ENCODE peak calls at places on chromosomes 7 and 10, in six cellular contexts. B is colonic mucosa, P is left ventricle myocardium inferior, H is transverse colon, Z is PC-3, K is neuronal stem cell. M is an unnamed sample.

GRCh38 chr10:5606321-5606720 is 60.1 kb downstream of the ASB13 start:
- DNase-seq in Z (no peak), H (no peak), B (no peak), P (no peak), K (no peak), M (no peak)

GRCh38 chr10:109892885-109893284 is 30.4 kb downstream of the XPNPEP1 start:
- DNase-seq in Z (no peak), B (no peak), H (no peak), P (no peak), K (peak; percentile 36), M (no peak)

GRCh38 chr10:110494532-110494931 is 3.2 kb upstream of the DUSP5 start:
- DNase-seq in H (no peak), B (no peak), P (no peak), K (no peak), Z (no peak), M (no peak)

GRCh38 chr10:13346912-13347234 is 1.2 kb downstream of the SEPHS1 start:
- DNase-seq in K (no peak), Z (no peak), P (no peak), H (no peak), B (peak; percentile 28), M (peak; percentile 66)

GRCh38 chr10:5876181-5876768 is 13.4 kb downstream of the ANKRD16 start:
- DNase-seq in H (no peak), Z (no peak), B (no peak), K (no peak), P (no peak), M (no peak)

GRCh38 chr10:78471326-78471722 is 437.7 kb downstream of the RPS24 start:
- DNase-seq in H (no peak), B (peak; percentile 11), P (no peak), Z (no peak), K (no peak), M (no peak)

GRCh38 chr10:25064401-25064800 is 48.0 kb downstream of the THNSL1 start:
- DNase-seq in P (no peak), K (no peak), B (peak; percentile 6), Z (no peak), H (no peak), M (no peak)

GRCh38 chr7:119724041-119724792 is 548.8 kb upstream of the KCND2 start:
- DNase-seq in H (no peak), Z (no peak), B (no peak), K (no peak), P (no peak), M (no peak)

GRCh38 chr7:36852017-36852416 is 127.7 kb upstream of the AOAH start:
- DNase-seq in Z (no peak), B (no peak), K (no peak), P (no peak), H (no peak), M (no peak)

GRCh38 chr7:7207876-7208275 is 25.5 kb downstream of the C1GALT1 start:
- DNase-seq in H (no peak), K (no peak), P (no peak), B (no peak), Z (peak; percentile 33), M (no peak)

DNA sequence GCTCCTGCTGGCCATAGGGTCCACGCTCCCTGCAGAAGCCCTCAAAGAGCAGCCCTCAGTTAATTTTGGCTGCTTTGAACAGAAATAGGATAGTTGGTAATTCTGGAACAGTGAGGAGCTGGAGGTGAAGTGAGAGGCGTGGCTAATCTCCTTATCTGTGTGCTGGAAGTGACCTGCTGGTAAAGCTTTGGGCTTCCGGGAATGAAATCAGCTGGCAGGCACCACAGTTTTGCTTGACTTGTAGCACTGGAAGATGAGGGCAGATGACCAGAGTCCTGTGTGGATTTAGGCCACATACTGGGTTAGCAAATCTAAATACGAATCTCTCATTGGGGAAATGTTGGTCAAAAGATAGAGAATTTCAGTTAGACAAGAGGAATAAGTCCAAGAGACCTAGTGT is 10.2 kb downstream of the ATP6V0E2 start:
- DNase-seq in H (no peak), Z (no peak), P (no peak), K (no peak), B (peak; percentile 33), M (no peak)
- H3K4me3 ChIP-seq in H (no peak overlapping the region), Z (no peak overlapping the region), P (peak overlapping the region; percentile 17), K (no peak overlapping the region), B (no peak overlapping the region), M (no peak overlapping the region)

GRCh38 chr10:873020-873419 is 58.5 kb downstream of the LARP4B start:
- DNase-seq in B (no peak), Z (no peak), K (no peak), P (peak; percentile 29), H (no peak), M (no peak)

GRCh38 chr10:878895-879294 is 52.6 kb downstream of the LARP4B start:
- DNase-seq in Z (no peak), K (no peak), B (no peak), H (no peak), P (no peak), M (no peak)

GRCh38 chr10:871951-872403 is 59.5 kb downstream of the LARP4B start:
- DNase-seq in B (no peak), H (no peak), P (no peak), Z (no peak), K (no peak), M (no peak)

GRCh38 chr10:878333-878753 is 53.2 kb downstream of the LARP4B start:
- DNase-seq in H (no peak), Z (no peak), B (no peak), K (no peak), P (no peak), M (no peak)

DNA sequence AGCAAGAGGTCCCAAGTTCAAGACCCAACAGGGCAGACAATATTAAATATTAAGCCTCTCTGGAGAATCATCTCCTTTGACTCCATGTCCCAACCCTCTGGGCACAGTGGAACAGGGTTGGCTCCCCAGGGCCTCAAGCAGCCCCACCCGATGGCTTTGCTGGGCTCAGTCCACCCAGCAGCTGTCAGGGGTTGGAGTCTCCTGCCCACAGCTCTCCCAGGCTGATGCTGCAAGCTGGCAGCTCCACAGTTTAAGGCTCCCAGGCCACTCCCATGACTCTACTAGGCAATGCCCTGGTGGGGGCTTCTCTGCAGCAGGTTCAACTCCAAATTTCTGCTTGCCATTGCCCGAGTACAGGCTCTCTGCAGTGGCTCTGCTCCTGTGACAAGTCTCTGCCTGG is 55.1 kb downstream of the LARP4B start:
- DNase-seq in H (no peak), P (no peak), Z (no peak), K (no peak), B (no peak), M (no peak)
- H3K36me3 ChIP-seq in H (no peaks in the 10 kb centered on the region), P (peaks cover 34% of the 10 kb centered on the region), Z (no peaks in the 10 kb centered on the region), K (peaks cover 96% of the 10 kb centered on the region), B (no peaks in the 10 kb centered on the region), M (peaks cover 16% of the 10 kb centered on the region)

GRCh38 chr10:118256209-118256608 is 85.9 kb downstream of the FAM204A start:
- DNase-seq in K (no peak), P (no peak), H (no peak), B (no peak), Z (no peak), M (no peak)
- H3K27me3 ChIP-seq in K (no peaks in the 10 kb centered on the region), P (peaks cover 100% of the 10 kb centered on the region), H (peaks cover 6% of the 10 kb centered on the region), B (no peaks in the 10 kb centered on the region), Z (peaks cover 88% of the 10 kb centered on the region), M (peaks cover 16% of the 10 kb centered on the region)

GRCh38 chr7:43071604-43072003 is 40.8 kb upstream of the HECW1 start:
- DNase-seq in Z (peak; percentile 25), K (peak; percentile 54), P (no peak), H (no peak), B (no peak), M (peak; percentile 30)
- H3K4me3 ChIP-seq in Z (no peak overlapping the region), K (no peak overlapping the region), P (no peak overlapping the region), H (no peak overlapping the region), B (no peak overlapping the region), M (no peak overlapping the region)

DNA sequence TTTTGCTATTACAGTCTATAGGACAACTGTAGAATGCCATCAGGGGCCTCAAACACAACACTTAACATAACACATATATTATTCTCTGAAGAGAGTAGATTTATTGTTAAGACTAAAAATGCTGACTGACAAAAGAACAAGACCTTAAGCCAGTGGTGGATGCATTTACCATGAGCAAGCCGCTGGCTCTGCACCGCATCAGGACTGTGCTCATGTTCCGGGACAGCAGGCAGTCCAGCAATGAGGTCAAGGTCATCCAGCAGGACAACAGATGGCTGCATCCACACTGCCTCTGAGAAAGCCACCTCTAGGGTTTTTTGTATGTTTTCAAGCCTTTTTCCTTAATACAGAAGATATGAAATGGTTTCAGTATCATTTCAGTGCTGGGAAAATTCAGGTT is 23.8 kb downstream of the PEX1 start:
- DNase-seq in K (no peak), Z (no peak), P (no peak), H (no peak), B (no peak), M (no peak)
- H3K36me3 ChIP-seq in K (peaks cover 95% of the 10 kb centered on the region), Z (peaks cover 3% of the 10 kb centered on the region), P (peaks cover 95% of the 10 kb centered on the region), H (no peaks in the 10 kb centered on the region), B (peaks cover 3% of the 10 kb centered on the region), M (peaks cover 11% of the 10 kb centered on the region)

GRCh38 chr7:30969604-30969970 is 5.8 kb downstream of the GHRHR start:
- DNase-seq in P (no peak), Z (no peak), H (no peak), B (no peak), K (no peak), M (no peak)
- H3K27me3 ChIP-seq in P (peaks cover 36% of the 10 kb centered on the region), Z (peaks cover 7% of the 10 kb centered on the region), H (no peaks in the 10 kb centered on the region), B (no peaks in the 10 kb centered on the region), K (no peaks in the 10 kb centered on the region), M (no peaks in the 10 kb centered on the region)

GRCh38 chr10:87803328-87803727 is 14.7 kb downstream of the ATAD1 start:
- DNase-seq in B (no peak), Z (no peak), P (no peak), H (no peak), K (no peak), M (no peak)

GRCh38 chr10:87794285-87794684 is 23.7 kb downstream of the ATAD1 start:
- DNase-seq in P (no peak), B (no peak), H (no peak), K (no peak), Z (no peak), M (no peak)

GRCh38 chr10:87803831-87804230 is 14.2 kb downstream of the ATAD1 start:
- DNase-seq in P (no peak), B (no peak), H (no peak), Z (no peak), K (no peak), M (no peak)

GRCh38 chr10:87799860-87800259 is 18.2 kb downstream of the ATAD1 start:
- DNase-seq in Z (no peak), H (no peak), B (no peak), P (no peak), K (no peak), M (no peak)

DNA sequence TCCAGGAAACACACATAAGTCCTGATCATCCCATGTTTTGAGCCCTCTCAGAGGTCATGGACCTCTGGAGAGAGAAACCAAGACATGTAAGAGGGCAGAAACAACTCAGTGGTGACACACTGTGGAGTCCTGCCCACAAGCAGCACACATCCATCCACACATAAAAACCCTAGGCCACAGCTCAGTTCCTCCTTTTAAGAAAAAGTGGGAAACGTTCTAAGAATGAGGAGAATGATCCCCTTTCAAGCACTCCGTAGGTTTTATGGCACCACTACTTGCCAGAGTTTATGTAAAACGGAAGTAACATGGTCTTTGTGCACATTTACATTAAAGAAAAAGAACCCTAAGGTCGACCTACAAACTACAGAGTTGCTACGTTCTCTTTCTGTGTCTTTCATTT is 19.9 kb downstream of the ATAD1 start:
- DNase-seq in K (no peak), B (no peak), Z (no peak), P (no peak), H (no peak), M (no peak)
- H3K4me3 ChIP-seq in K (no peak overlapping the region), B (no peak overlapping the region), Z (no peak overlapping the region), P (no peak overlapping the region), H (no peak overlapping the region), M (no peak overlapping the region)

M was measured in H7.